ENCODE peak calls at places on chromosomes 5 and 9, in four cellular contexts. T is activated gamma-delta T cell treated with anti-CD3 and anti-CD28 coated beads, Interleukin-2, amount 50 U/mL, for 16 hours; W is posterior vena cava; Q is islet precursor cell. J is an unnamed sample.

GRCh38 chr5:28896949-28897348 is 1858.6 kb upstream of the CDH9 start:
- DNase-seq in T (no peak), W (no peak), Q (no peak), J (no peak)

GRCh38 chr5:55983986-55984385 is 10.8 kb downstream of the IL6ST start:
- DNase-seq in Q (no peak), T (no peak), W (no peak), J (no peak)

GRCh38 chr5:135376961-135377621 is 21.9 kb downstream of the MACROH2A1 start:
- DNase-seq in Q (peak; percentile 52), T (no peak), W (no peak), J (no peak)

GRCh38 chr9:128145536-128145935 is 3.7 kb upstream of the LCN2 start:
- DNase-seq in Q (peak; percentile 81), T (no peak), W (no peak), J (no peak)

GRCh38 chr9:93427655-93428379 is 23.7 kb upstream of the FAM120A start:
- DNase-seq in T (no peak), Q (no peak), W (no peak), J (no peak)

GRCh38 chr5:38187532-38187931 is 70.8 kb upstream of the EGFLAM start:
- DNase-seq in Q (no peak), T (no peak), W (no peak), J (no peak)

GRCh38 chr9:109705515-109705914 is 74.5 kb upstream of the PALM2AKAP2 start:
- DNase-seq in T (no peak), Q (no peak), W (no peak), J (no peak)

GRCh38 chr5:175746851-175747250 is 89.0 kb downstream of the HRH2 start:
- DNase-seq in T (no peak), Q (peak; percentile 54), W (no peak), J (no peak)

GRCh38 chr9:89000973-89001916 is 10.0 kb downstream of the S1PR3 start:
- DNase-seq in W (peak; percentile 96), T (peak; percentile 49), Q (peak; percentile 90), J (peak; percentile 85)

GRCh38 chr5:180214870-180215737 is 6.1 kb upstream of the RASGEF1C start:
- DNase-seq in W (peak; percentile 31), Q (no peak), T (no peak), J (no peak)

GRCh38 chr5:122187426-122187825 is 58.1 kb downstream of the ZNF474 start:
- DNase-seq in T (no peak), Q (no peak), W (no peak), J (no peak)

GRCh38 chr9:97749928-97750327 is 52.8 kb upstream of the XPA start:
- DNase-seq in W (no peak), Q (peak; percentile 35), T (no peak), J (no peak)

GRCh38 chr9:93173365-93174150 is 10.4 kb upstream of the WNK2 start:
- DNase-seq in Q (no peak), W (no peak), T (no peak), J (no peak)

GRCh38 chr5:68060382-68060781 is 155.2 kb upstream of the PIK3R1 start:
- DNase-seq in W (no peak), T (no peak), Q (no peak), J (no peak)

GRCh38 chr5:79692586-79692985 is 3.0 kb downstream of the CMYA5 start:
- DNase-seq in W (no peak), Q (no peak), T (no peak), J (no peak)

GRCh38 chr9:135581636-135582426 is 20.3 kb downstream of the PAEP start:
- DNase-seq in Q (no peak), T (no peak), W (peak; percentile 43), J (no peak)

GRCh38 chr5:1936901-1937300 is 54.2 kb upstream of the IRX4 start:
- DNase-seq in W (no peak), T (no peak), Q (no peak), J (no peak)

GRCh38 chr5:140575309-140575708 is 10.7 kb downstream of the SLC35A4 start:
- DNase-seq in T (no peak), Q (no peak), W (peak; percentile 89), J (no peak)

GRCh38 chr5:107805819-107806218 is 135.1 kb upstream of the EFNA5 start:
- DNase-seq in Q (no peak), W (no peak), T (no peak), J (no peak)

GRCh38 chr5:84383296-84383815 is 1.3 kb downstream of the EDIL3 start:
- DNase-seq in Q (no peak), T (no peak), W (no peak), J (no peak)

GRCh38 chr5:4116834-4117233 is 521.2 kb downstream of the IRX1 start:
- DNase-seq in T (no peak), W (no peak), Q (no peak), J (no peak)

GRCh38 chr9:105157178-105157583 is 87.3 kb upstream of the SLC44A1 start:
- DNase-seq in T (no peak), W (peak; percentile 84), Q (peak; percentile 80), J (peak; percentile 33)